ENCODE peak calls at places on chromosomes 6 and 20, in nine cellular contexts. E is adipocyte; L is effector memory CD4-positive, alpha-beta T cell; D is neuronal stem cell; X is mucosa of descending colon; Q is pancreas; R is mesendoderm; A is psoas muscle; F is spleen. V is an unnamed sample. For H3K36me3 and H3K4me1, the result is how much of the 10 kb centered on the place peaks cover.

GRCh38 chr20:47679462-47679861 is 105.8 kb downstream of the SULF2 start:
- DNase-seq in E (no peak), L (no peak), D (no peak), X (no peak), Q (no peak), R (no peak), A (no peak), F (no peak), V (no peak)

GRCh38 chr6:111952326-111952725 is 79.1 kb upstream of the FYN start:
- DNase-seq in E (no peak), L (no peak), D (no peak), X (no peak), Q (no peak), R (no peak), A (no peak), F (no peak), V (no peak)

GRCh38 chr20:58995461-58996225 is 11.4 kb downstream of the CTSZ start:
- DNase-seq in E (no peak), L (no peak), D (no peak), X (peak), Q (no peak), R (no peak), A (no peak), F (peak), V (no peak)

GRCh38 chr6:143027058-143027457 is 33.6 kb upstream of the AIG1 start:
- DNase-seq in E (peak), L (peak), D (peak), X (no peak), Q (no peak), R (peak), A (peak), F (peak), V (peak)

GRCh38 chr6:15058200-15059070 is 187.4 kb upstream of the JARID2 start:
- DNase-seq in E (no peak), L (no peak), D (no peak), X (no peak), Q (no peak), R (no peak), A (no peak), F (no peak), V (no peak)

GRCh38 chr6:38016824-38017223 is 197.3 kb downstream of the ZFAND3 start:
- DNase-seq in E (no peak), L (no peak), D (no peak), X (no peak), Q (no peak), R (no peak), A (no peak), F (no peak), V (no peak)

GRCh38 chr20:17646901-17647301 is 35.1 kb downstream of the RRBP1 start:
- DNase-seq in E (no peak), L (no peak), D (no peak), X (peak), Q (peak), R (no peak), A (no peak), F (peak), V (no peak)

GRCh38 chr6:34810936-34811632 is 19.2 kb downstream of the BLTP3A start:
- DNase-seq in E (no peak), L (no peak), D (no peak), X (no peak), Q (no peak), R (no peak), A (no peak), F (no peak), V (no peak)

GRCh38 chr6:156685823-156686428 is 91.3 kb upstream of the ARID1B start:
- DNase-seq in E (no peak), L (no peak), D (no peak), X (no peak), Q (no peak), R (no peak), A (no peak), F (no peak), V (no peak)

GRCh38 chr6:106199998-106200397 is 113.9 kb downstream of the PRDM1 start:
- DNase-seq in E (peak), L (no peak), D (no peak), X (no peak), Q (no peak), R (no peak), A (no peak), F (no peak), V (no peak)

GRCh38 chr6:143400258-143401059 is 50.0 kb downstream of the ADAT2 start:
- DNase-seq in E (peak), L (no peak), D (no peak), X (no peak), Q (no peak), R (peak), A (no peak), F (no peak), V (peak)

GRCh38 chr20:21047981-21048380 is 58.2 kb downstream of the LINC00237 start:
- DNase-seq in E (no peak), L (no peak), D (no peak), X (no peak), Q (no peak), R (no peak), A (no peak), F (no peak), V (no peak)

GRCh38 chr6:123338394-123338793 is 298.4 kb downstream of the TRDN start:
- DNase-seq in E (no peak), L (no peak), D (no peak), X (no peak), Q (no peak), R (peak), A (peak), F (no peak), V (no peak)

GRCh38 chr6:40585661-40586269 is 1.4 kb downstream of the LRFN2 start:
- DNase-seq in E (no peak), L (no peak), D (peak), X (no peak), Q (no peak), R (peak), A (no peak), F (no peak), V (no peak)

GRCh38 chr6:109869398-109870165 is 108.5 kb upstream of the GPR6 start:
- DNase-seq in E (no peak), L (no peak), D (no peak), X (no peak), Q (no peak), R (peak), A (no peak), F (no peak), V (no peak)

GRCh38 chr20:14820771-14821170 is 483.4 kb upstream of the FLRT3 start:
- DNase-seq in E (peak), L (no peak), D (no peak), X (no peak), Q (no peak), R (no peak), A (no peak), F (no peak), V (peak)

GRCh38 chr20:45629496-45630100 is at the start of gene WFDC10A:
- DNase-seq in E (peak), L (no peak), D (peak), X (no peak), Q (no peak), R (peak), A (no peak), F (no peak), V (no peak)

GRCh38 chr6:129454482-129454881 is 255.5 kb downstream of the ARHGAP18 start:
- DNase-seq in E (no peak), L (no peak), D (no peak), X (no peak), Q (no peak), R (no peak), A (no peak), F (no peak), V (no peak)

GRCh38 chr6:15255481-15256414 is 9.9 kb downstream of the JARID2 start:
- DNase-seq in E (no peak), L (no peak), D (no peak), X (no peak), Q (no peak), R (no peak), A (no peak), F (no peak), V (no peak)

GRCh38 chr6:137874204-137875001 is 7.3 kb downstream of the TNFAIP3 start:
- DNase-seq in E (no peak), L (no peak), D (no peak), X (no peak), Q (no peak), R (no peak), A (no peak), F (no peak), V (no peak)

DNA sequence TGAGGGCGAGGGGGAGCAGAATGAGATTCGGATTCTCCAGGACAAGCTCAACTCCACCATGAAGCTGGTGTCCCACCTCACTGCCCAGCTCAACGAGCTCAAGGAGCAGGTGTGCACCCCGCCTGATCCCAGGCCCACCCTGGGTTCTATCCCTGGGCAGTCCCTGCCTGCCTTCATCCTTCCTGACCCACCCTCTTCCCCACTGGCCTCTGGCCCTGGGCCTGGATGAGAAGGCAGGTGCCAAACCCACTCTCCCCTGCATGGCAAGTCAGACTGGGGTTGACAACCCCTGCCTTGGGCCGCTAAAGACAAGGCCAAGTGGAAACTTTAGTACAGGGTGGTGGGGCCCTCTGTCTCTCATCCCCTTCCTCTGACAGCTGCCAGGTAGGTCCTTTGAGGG is 16.5 kb downstream of the UQCC2 start:
- DNase-seq in E (no peak), L (no peak), D (no peak), X (no peak), Q (no peak), R (no peak), A (no peak), F (no peak), V (no peak)
- H3K36me3 ChIP-seq in E (half or more), L (under half), D (half or more), X (under half), Q (under half), R (under half), A (under half), F (under half), V (under half)

GRCh38 chr6:3457710-3458605 is 1.1 kb upstream of the SLC22A23 start:
- DNase-seq in E (peak), L (no peak), D (no peak), X (peak), Q (peak), R (no peak), A (no peak), F (no peak), V (peak)
- H3K4me3 ChIP-seq in E (peak), L (peak), D (peak), X (peak), Q (peak), R (no peak), A (peak), F (peak), V (peak)

DNA sequence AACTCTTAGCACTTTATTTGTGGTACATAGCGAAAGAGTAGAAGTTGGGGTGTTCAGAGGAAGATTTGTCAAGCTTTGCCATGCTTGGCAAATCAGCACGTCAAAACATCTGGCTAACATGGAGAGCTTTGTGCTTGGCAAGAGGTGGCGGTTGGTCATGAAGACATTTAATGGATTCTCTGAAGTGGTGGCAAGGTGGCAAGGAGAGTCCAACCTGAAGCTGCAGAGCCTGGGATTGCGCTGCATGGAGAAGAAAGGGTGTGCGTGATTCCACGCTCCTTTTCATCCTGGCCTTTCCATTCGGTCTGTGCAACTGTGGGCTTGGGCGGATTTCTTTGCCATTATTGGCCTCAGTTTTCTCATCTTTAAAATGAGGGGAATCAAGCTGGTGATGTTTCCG is 3.1 kb downstream of the PYGB start:
- DNase-seq in E (no peak), L (no peak), D (no peak), X (no peak), Q (no peak), R (no peak), A (no peak), F (no peak), V (no peak)
- H3K4me1 ChIP-seq in E (half or more), L (under half), D (under half), X (half or more), Q (under half), R (under half), A (under half), F (under half), V (under half)

GRCh38 chr6:81933648-81934047 is 181.2 kb upstream of the TENT5A start:
- DNase-seq in E (no peak), L (no peak), D (no peak), X (no peak), Q (no peak), R (no peak), A (no peak), F (no peak), V (no peak)
- H3K36me3 ChIP-seq in E (under half), L (under half), D (under half), X (under half), Q (under half), R (under half), A (under half), F (under half), V (under half)

V was measured in prostate gland.